ENCODE peak calls at places on chromosomes 5 and 9, in ten cellular contexts. W, M, V, F, Q, L, G, P, O and X are unnamed samples.

GRCh38 chr9:14455243-14455642 is 141.3 kb upstream of the NFIB start:
- DNase-seq in W (no peak), M (no peak), V (no peak), F (no peak), Q (no peak), L (no peak), G (no peak), P (no peak), O (no peak), X (no peak)

GRCh38 chr5:137688248-137688840 is 47.5 kb downstream of the KLHL3 start:
- DNase-seq in W (no peak), M (no peak), V (no peak), F (no peak), Q (no peak), L (no peak), G (no peak), P (no peak), O (no peak), X (no peak)

GRCh38 chr5:96209829-96210228 is 223.2 kb downstream of the PCSK1 start:
- DNase-seq in W (no peak), M (no peak), V (no peak), F (no peak), Q (peak; percentile 61), L (no peak), G (peak; percentile 77), P (no peak), O (no peak), X (no peak)

GRCh38 chr5:17772232-17772631 is 138.0 kb downstream of the TAF11L14 start:
- DNase-seq in W (no peak), M (no peak), V (no peak), F (no peak), Q (no peak), L (no peak), G (no peak), P (no peak), O (no peak), X (no peak)

GRCh38 chr5:18010053-18010452 is 375.8 kb downstream of the TAF11L14 start:
- DNase-seq in W (no peak), M (no peak), V (peak; percentile 22), F (no peak), Q (no peak), L (no peak), G (no peak), P (no peak), O (no peak), X (no peak)

GRCh38 chr9:129282308-129283211 is 104.5 kb upstream of the IER5L start:
- DNase-seq in W (no peak), M (no peak), V (no peak), F (no peak), Q (no peak), L (no peak), G (no peak), P (no peak), O (no peak), X (no peak)

GRCh38 chr9:87002517-87002916 is 55.2 kb upstream of the GAS1 start:
- DNase-seq in W (no peak), M (no peak), V (no peak), F (no peak), Q (no peak), L (no peak), G (no peak), P (no peak), O (no peak), X (no peak)

GRCh38 chr9:38298503-38298902 is 94.0 kb upstream of the ALDH1B1 start:
- DNase-seq in W (no peak), M (no peak), V (no peak), F (no peak), Q (no peak), L (no peak), G (no peak), P (no peak), O (no peak), X (no peak)

GRCh38 chr5:120297621-120298020 is 166.5 kb upstream of the PRR16 start:
- DNase-seq in W (no peak), M (no peak), V (no peak), F (no peak), Q (peak; percentile 8), L (no peak), G (no peak), P (no peak), O (no peak), X (no peak)

GRCh38 chr5:134131578-134132350 is 17.3 kb downstream of the TCF7 start:
- DNase-seq in W (no peak), M (no peak), V (no peak), F (no peak), Q (no peak), L (no peak), G (no peak), P (no peak), O (no peak), X (no peak)

GRCh38 chr9:130965680-130966079 is 26.6 kb upstream of the FIBCD1 start:
- DNase-seq in W (no peak), M (no peak), V (no peak), F (no peak), Q (no peak), L (no peak), G (no peak), P (no peak), O (no peak), X (no peak)

GRCh38 chr5:178114325-178115135 is 1.2 kb downstream of the N4BP3 start:
- DNase-seq in W (no peak), M (no peak), V (peak; percentile 67), F (no peak), Q (no peak), L (no peak), G (no peak), P (no peak), O (peak; percentile 33), X (peak; percentile 53)

GRCh38 chr9:127520941-127521918 is 69.9 kb downstream of the LRSAM1 start:
- DNase-seq in W (no peak), M (no peak), V (no peak), F (peak; percentile 66), Q (no peak), L (no peak), G (peak; percentile 49), P (peak; percentile 43), O (no peak), X (no peak)

GRCh38 chr5:88674262-88675158 is 208.5 kb downstream of the MEF2C start:
- DNase-seq in W (peak; percentile 51), M (no peak), V (peak; percentile 60), F (no peak), Q (no peak), L (no peak), G (no peak), P (no peak), O (no peak), X (peak; percentile 43)

GRCh38 chr5:159510282-159510681 is 180.0 kb upstream of the IL12B start:
- DNase-seq in W (no peak), M (no peak), V (peak; percentile 93), F (peak; percentile 83), Q (peak; percentile 58), L (no peak), G (no peak), P (peak; percentile 75), O (no peak), X (no peak)

GRCh38 chr5:135645336-135645735 is 66.5 kb upstream of the CXCL14 start:
- DNase-seq in W (no peak), M (no peak), V (no peak), F (no peak), Q (no peak), L (no peak), G (no peak), P (no peak), O (no peak), X (no peak)

GRCh38 chr5:179114756-179115155 is 54.6 kb downstream of the ZNF354C start:
- DNase-seq in W (no peak), M (no peak), V (no peak), F (no peak), Q (no peak), L (no peak), G (no peak), P (no peak), O (no peak), X (no peak)

GRCh38 chr9:82961504-82962125 is 101.3 kb downstream of the RASEF start:
- DNase-seq in W (no peak), M (peak; percentile 62), V (peak; percentile 94), F (peak; percentile 76), Q (peak; percentile 23), L (peak; percentile 7), G (peak; percentile 41), P (peak; percentile 58), O (peak; percentile 62), X (peak; percentile 49)

GRCh38 chr9:99037768-99038167 is 67.1 kb upstream of the TGFBR1 start:
- DNase-seq in W (no peak), M (no peak), V (no peak), F (no peak), Q (no peak), L (no peak), G (no peak), P (no peak), O (no peak), X (no peak)

GRCh38 chr5:96942911-96943310 is 7.0 kb downstream of the LNPEP start:
- DNase-seq in W (no peak), M (no peak), V (no peak), F (no peak), Q (peak; percentile 24), L (no peak), G (no peak), P (no peak), O (no peak), X (no peak)

GRCh38 chr9:130214921-130215320 is 42.7 kb downstream of the NCS1 start:
- DNase-seq in W (no peak), M (no peak), V (no peak), F (no peak), Q (no peak), L (no peak), G (no peak), P (no peak), O (no peak), X (no peak)

GRCh38 chr5:37717613-37718431 is 122.0 kb downstream of the GDNF start:
- DNase-seq in W (no peak), M (no peak), V (peak; percentile 22), F (peak; percentile 9), Q (no peak), L (no peak), G (no peak), P (peak; percentile 72), O (no peak), X (no peak)

GRCh38 chr5:140182803-140183367 is 7.9 kb downstream of the CYSTM1 start:
- DNase-seq in W (no peak), M (no peak), V (peak; percentile 58), F (peak; percentile 39), Q (peak; percentile 62), L (no peak), G (no peak), P (peak; percentile 55), O (no peak), X (no peak)

GRCh38 chr5:93006915-93007314 is 574.1 kb downstream of the NR2F1-AS1 start:
- DNase-seq in W (no peak), M (no peak), V (no peak), F (no peak), Q (no peak), L (no peak), G (no peak), P (no peak), O (no peak), X (no peak)

GRCh38 chr9:91580136-91580535 is 156.5 kb upstream of the NFIL3 start:
- DNase-seq in W (no peak), M (no peak), V (no peak), F (no peak), Q (no peak), L (no peak), G (no peak), P (no peak), O (no peak), X (no peak)

GRCh38 chr9:32456564-32456963 is 69.4 kb downstream of the RIGI start:
- DNase-seq in W (no peak), M (no peak), V (no peak), F (no peak), Q (no peak), L (no peak), G (no peak), P (no peak), O (no peak), X (no peak)

GRCh38 chr9:113369583-113370140 is 7.1 kb downstream of the HDHD3 start:
- DNase-seq in W (no peak), M (no peak), V (no peak), F (no peak), Q (no peak), L (no peak), G (no peak), P (no peak), O (no peak), X (no peak)

GRCh38 chr5:83527191-83527590 is 55.6 kb downstream of the VCAN start:
- DNase-seq in W (no peak), M (no peak), V (no peak), F (no peak), Q (no peak), L (no peak), G (no peak), P (no peak), O (no peak), X (no peak)